ENCODE peak calls at places on chromosomes 13 and 19, in ten cellular contexts. G is foreskin fibroblast; Y is hepatic stellate cell; F is neural crest cell; U is progenitor cell of endocrine pancreas; A is EL; I is mucosa of gallbladder; K is erythroblast; M is stimulated activated CD8-positive, alpha-beta memory T cell treated with anti-CD3 and anti-CD28 coated beads, Interleukin-7, amount 100 ng/mL, for 24 hours; Z is activated T-helper 1 cell treated with Interleukin-2 at 50 U/mL for 16 hours. O is an unnamed sample.

GRCh38 chr19:5036733-5037681 is 68.1 kb downstream of the KDM4B start:
- DNase-seq in A (peak), M (no peak), G (peak), I (no peak), U (no peak), Z (no peak), K (no peak), F (no peak), Y (peak), O (no peak)

GRCh38 chr19:13366529-13367143 is 139.6 kb downstream of the CACNA1A start:
- DNase-seq in Y (peak), I (no peak), A (peak), Z (no peak), G (peak), K (peak), M (no peak), F (peak), U (no peak), O (peak)

GRCh38 chr13:46181799-46182490 is at the start of gene LCP1:
- DNase-seq in K (peak), U (no peak), Z (peak), Y (no peak), I (peak), A (no peak), F (no peak), G (no peak), M (no peak), O (no peak)

GRCh38 chr19:48363500-48363809 is 285 bp downstream of the TMEM143 start:
- DNase-seq in Y (no peak), F (no peak), M (peak), A (no peak), G (no peak), Z (no peak), I (no peak), U (peak), K (no peak), O (no peak)

GRCh38 chr13:32883501-32883900 is 132.7 kb upstream of the KL start:
- DNase-seq in G (peak), K (no peak), I (no peak), M (no peak), Y (no peak), A (peak), F (no peak), U (no peak), Z (no peak), O (no peak)

GRCh38 chr19:1685046-1685445 is 32.6 kb upstream of the TCF3 start:
- DNase-seq in A (no peak), Z (no peak), K (no peak), U (no peak), Y (no peak), F (no peak), I (no peak), G (no peak), M (no peak), O (no peak)

GRCh38 chr13:99322297-99323103 is 15.3 kb upstream of the GPR183 start:
- DNase-seq in F (no peak), M (no peak), K (no peak), Y (peak), A (peak), Z (no peak), U (no peak), G (peak), I (no peak), O (peak)

GRCh38 chr19:55619264-55619663 is 5.1 kb downstream of the ZNF784 start:
- DNase-seq in G (peak), I (no peak), M (no peak), Z (no peak), Y (no peak), K (no peak), F (no peak), U (no peak), A (no peak), O (peak)

GRCh38 chr13:26541678-26542553 is 15.6 kb upstream of the WASF3 start:
- DNase-seq in G (no peak), Y (no peak), M (no peak), Z (no peak), U (no peak), F (no peak), K (no peak), A (no peak), I (no peak), O (no peak)

GRCh38 chr19:2780284-2780683 is 2.8 kb downstream of the SGTA start:
- DNase-seq in A (no peak), Y (no peak), M (no peak), Z (no peak), U (no peak), F (no peak), K (no peak), G (no peak), I (no peak), O (no peak)

GRCh38 chr13:40490086-40490723 is 176.2 kb downstream of the FOXO1 start:
- DNase-seq in M (no peak), Y (no peak), U (no peak), K (no peak), I (peak), G (no peak), F (no peak), A (no peak), Z (peak), O (no peak)

GRCh38 chr19:3234800-3235199 is 10.3 kb downstream of the CELF5 start:
- DNase-seq in Y (no peak), M (no peak), U (no peak), F (no peak), G (no peak), I (no peak), K (no peak), A (no peak), Z (no peak), O (no peak)

GRCh38 chr19:48492925-48493717 is 18.5 kb downstream of the LMTK3 start:
- DNase-seq in M (peak), Y (peak), F (peak), K (peak), G (peak), A (peak), Z (peak), U (peak), I (peak), O (peak)

GRCh38 chr19:33193864-33194362 is at the start of gene LRP3:
- DNase-seq in K (no peak), I (no peak), Z (no peak), Y (no peak), U (peak), A (peak), F (peak), G (peak), M (no peak), O (no peak)

GRCh38 chr13:49739498-49740187 is 48.4 kb upstream of the EBPL start:
- DNase-seq in K (no peak), M (no peak), I (no peak), A (no peak), U (no peak), G (no peak), Z (no peak), Y (no peak), F (no peak), O (no peak)

GRCh38 chr19:10339380-10339960 is at the start of gene ICAM3:
- DNase-seq in M (peak), F (no peak), I (no peak), G (no peak), U (no peak), Z (peak), Y (no peak), A (no peak), K (no peak), O (no peak)

GRCh38 chr13:109204252-109204651 is 574.8 kb downstream of the MYO16 start:
- DNase-seq in G (peak), Y (no peak), F (no peak), M (no peak), A (no peak), U (no peak), I (no peak), K (no peak), Z (no peak), O (no peak)

GRCh38 chr19:14555918-14556661 is 15.8 kb downstream of the NDUFB7 start:
- DNase-seq in Y (peak), F (no peak), G (no peak), K (no peak), M (no peak), Z (no peak), A (peak), U (no peak), I (no peak), O (no peak)

GRCh38 chr13:19967619-19968018 is 9.1 kb downstream of the ZMYM2 start:
- DNase-seq in A (no peak), M (no peak), F (no peak), G (no peak), U (no peak), I (no peak), K (peak), Z (no peak), Y (no peak), O (no peak)

GRCh38 chr19:33556261-33556660 is 34.7 kb upstream of the PEPD start:
- DNase-seq in I (no peak), F (no peak), Z (no peak), G (no peak), K (no peak), A (no peak), M (no peak), U (no peak), Y (no peak), O (no peak)

GRCh38 chr19:30360378-30361106 is 11.6 kb upstream of the ZNF536 start:
- DNase-seq in I (no peak), Y (no peak), Z (no peak), A (no peak), F (no peak), M (no peak), G (no peak), K (no peak), U (no peak), O (no peak)

GRCh38 chr19:10419646-10420443 is 493 bp upstream of the PDE4A start:
- DNase-seq in Z (no peak), F (no peak), U (no peak), K (peak), M (no peak), Y (peak), G (peak), I (no peak), A (peak), O (peak)

O was measured in HCEC 1CT.